ENCODE peak calls at places on chromosomes 2 and 18, in eight cellular contexts. Z is activated CD8-positive, alpha-beta T cell treated with anti-CD3 and anti-CD28 coated beads for 36 hours; L is nephron progenitor cell; H is activated B cell treated with CpG ODN at 0.5 μM for 24 hours; C is heart left ventricle; U is thyroid gland; M is astrocyte of the spinal cord; B is fibroblast of mammary gland. O is an unnamed sample.

GRCh38 chr2:128178650-128179460 is 87.9 kb downstream of the UGGT1 start:
- DNase-seq in Z (peak; percentile 68), L (peak; percentile 54), H (no peak), C (peak; percentile 39), U (peak; percentile 29), M (peak; percentile 68), B (peak; percentile 80), O (peak; percentile 17)

GRCh38 chr2:228369400-228370031 is 188.0 kb upstream of the SPHKAP start:
- DNase-seq in Z (no peak), L (no peak), H (no peak), C (no peak), U (no peak), M (no peak), B (no peak), O (no peak)

GRCh38 chr2:218802595-218802994 is 20.6 kb downstream of the CYP27A1 start:
- DNase-seq in Z (no peak), L (no peak), H (no peak), C (no peak), U (no peak), M (no peak), B (no peak), O (no peak)

GRCh38 chr2:173590278-173590811 is 235.7 kb downstream of the CDCA7 start:
- DNase-seq in Z (no peak), L (no peak), H (no peak), C (peak; percentile 79), U (peak; percentile 97), M (peak; percentile 98), B (peak; percentile 98), O (no peak)

GRCh38 chr2:3827673-3828575 is 124.5 kb downstream of the DCDC2C start:
- DNase-seq in Z (peak; percentile 47), L (peak; percentile 28), H (no peak), C (no peak), U (peak; percentile 22), M (peak; percentile 28), B (peak; percentile 35), O (no peak)

GRCh38 chr2:188813315-188813714 is 160.9 kb upstream of the COL3A1 start:
- DNase-seq in Z (no peak), L (no peak), H (no peak), C (no peak), U (no peak), M (peak; percentile 60), B (peak; percentile 82), O (no peak)

GRCh38 chr2:55165567-55165966 is 66.5 kb downstream of the CLHC1 start:
- DNase-seq in Z (no peak), L (no peak), H (no peak), C (no peak), U (peak; percentile 41), M (peak; percentile 58), B (peak; percentile 62), O (no peak)

GRCh38 chr18:5451130-5451529 is 92.7 kb downstream of the EPB41L3 start:
- DNase-seq in Z (no peak), L (no peak), H (no peak), C (no peak), U (no peak), M (no peak), B (peak; percentile 14), O (no peak)

GRCh38 chr2:65508225-65508624 is 75.8 kb upstream of the SPRED2 start:
- DNase-seq in Z (no peak), L (no peak), H (no peak), C (no peak), U (no peak), M (no peak), B (no peak), O (no peak)

GRCh38 chr2:174666312-174666711 is 68.7 kb upstream of the WIPF1 start:
- DNase-seq in Z (no peak), L (no peak), H (no peak), C (no peak), U (no peak), M (no peak), B (no peak), O (no peak)

GRCh38 chr2:68687018-68687417 is 43.6 kb downstream of the PROKR1 start:
- DNase-seq in Z (no peak), L (no peak), H (no peak), C (no peak), U (no peak), M (no peak), B (no peak), O (no peak)

GRCh38 chr2:79011485-79011884 is 14.0 kb upstream of the REG3G start:
- DNase-seq in Z (no peak), L (no peak), H (no peak), C (no peak), U (no peak), M (no peak), B (no peak), O (no peak)

GRCh38 chr2:18149660-18150246 is 271.3 kb downstream of the KCNS3 start:
- DNase-seq in Z (no peak), L (peak; percentile 10), H (no peak), C (no peak), U (no peak), M (peak; percentile 66), B (peak; percentile 54), O (no peak)

GRCh38 chr18:50573679-50574078 is 13.8 kb downstream of the MAPK4 start:
- DNase-seq in Z (no peak), L (no peak), H (no peak), C (no peak), U (no peak), M (no peak), B (no peak), O (no peak)

GRCh38 chr2:223604231-223604630 is 2.1 kb upstream of the SCG2 start:
- DNase-seq in Z (no peak), L (no peak), H (no peak), C (no peak), U (no peak), M (no peak), B (no peak), O (no peak)

GRCh38 chr2:134671498-134671897 is 47.3 kb downstream of the TMEM163 start:
- DNase-seq in Z (no peak), L (no peak), H (no peak), C (no peak), U (no peak), M (no peak), B (no peak), O (no peak)

GRCh38 chr2:25825238-25825637 is 53.0 kb downstream of the ASXL2 start:
- DNase-seq in Z (peak; percentile 82), L (no peak), H (no peak), C (no peak), U (no peak), M (no peak), B (no peak), O (no peak)

GRCh38 chr2:69952336-69953115 is 8.9 kb downstream of the ASPRV1 start:
- DNase-seq in Z (no peak), L (no peak), H (no peak), C (no peak), U (no peak), M (no peak), B (no peak), O (no peak)
- TF ChIP-seq CTCF in Z (no peak), L (no peak), H (no peak), C (no peak), U (no peak), M (no peak), B (no peak), O (no peak)

GRCh38 chr2:15059870-15060617 is 427.5 kb downstream of the LRATD1 start:
- DNase-seq in Z (no peak), L (no peak), H (no peak), C (no peak), U (no peak), M (no peak), B (no peak), O (no peak)

GRCh38 chr2:15053542-15053941 is 421.0 kb downstream of the LRATD1 start:
- DNase-seq in Z (no peak), L (no peak), H (no peak), C (no peak), U (no peak), M (no peak), B (no peak), O (no peak)

GRCh38 chr2:15061268-15061667 is 428.8 kb downstream of the LRATD1 start:
- DNase-seq in Z (no peak), L (no peak), H (no peak), C (no peak), U (no peak), M (no peak), B (no peak), O (no peak)

GRCh38 chr2:15058628-15059157 is 426.2 kb downstream of the LRATD1 start:
- DNase-seq in Z (no peak), L (no peak), H (no peak), C (no peak), U (no peak), M (no peak), B (no peak), O (no peak)

DNA sequence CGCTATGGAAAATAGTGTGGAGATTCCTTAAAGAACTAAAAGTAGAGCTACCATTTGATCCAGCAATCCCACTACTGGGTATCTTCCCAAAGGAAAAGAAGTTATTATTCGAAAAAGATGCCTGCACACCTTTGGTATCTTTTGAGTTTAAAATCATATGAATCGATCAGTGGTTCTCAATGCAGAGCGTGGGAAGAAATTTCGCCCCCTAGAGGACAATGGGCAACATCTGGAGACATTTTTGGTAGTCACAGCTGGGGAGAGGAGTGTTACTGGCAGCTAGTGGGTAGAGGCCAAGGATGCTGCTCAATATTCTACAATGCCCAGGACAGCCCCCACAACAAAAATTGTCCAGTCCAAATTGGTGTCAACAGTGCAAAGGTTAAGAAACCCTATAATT is 425.5 kb downstream of the LRATD1 start:
- DNase-seq in Z (peak; percentile 33), L (no peak), H (no peak), C (no peak), U (no peak), M (no peak), B (peak; percentile 10), O (no peak)
- TF ChIP-seq CTCF in Z (peak; percentile 53), L (peak; percentile 12), H (no peak), C (peak; percentile 11), U (no peak), M (peak; percentile 35), B (peak; percentile 40), O (peak; percentile 31)

GRCh38 chr2:1839066-1839756 is 94.9 kb upstream of the PXDN start:
- DNase-seq in Z (no peak), L (no peak), H (no peak), C (no peak), U (no peak), M (no peak), B (no peak), O (no peak)

GRCh38 chr2:1838426-1838825 is 94.1 kb upstream of the PXDN start:
- DNase-seq in Z (no peak), L (no peak), H (no peak), C (no peak), U (no peak), M (no peak), B (no peak), O (no peak)

GRCh38 chr2:1841903-1842791 is 97.8 kb upstream of the PXDN start:
- DNase-seq in Z (no peak), L (no peak), H (no peak), C (no peak), U (no peak), M (no peak), B (no peak), O (no peak)

GRCh38 chr2:1841461-1841860 is 97.1 kb upstream of the PXDN start:
- DNase-seq in Z (no peak), L (no peak), H (no peak), C (no peak), U (no peak), M (no peak), B (no peak), O (no peak)

GRCh38 chr2:1840046-1840445 is 95.7 kb upstream of the PXDN start:
- DNase-seq in Z (no peak), L (no peak), H (no peak), C (no peak), U (no peak), M (no peak), B (no peak), O (no peak)
- TF ChIP-seq CTCF in Z (no peak), L (no peak), H (no peak), C (no peak), U (no peak), M (no peak), B (no peak), O (no peak)

GRCh38 chr2:203238711-203239526 is at the start of gene CYP20A1:
- DNase-seq in Z (peak; percentile 98), L (peak; percentile 96), H (peak; percentile 98), C (peak; percentile 96), U (peak; percentile 96), M (peak; percentile 98), B (peak; percentile 92), O (peak; percentile 92)
- TF ChIP-seq CTCF in Z (peak; percentile 17), L (no peak), H (no peak), C (peak; percentile 27), U (peak; percentile 18), M (peak; percentile 48), B (peak; percentile 30), O (peak; percentile 46)

O was measured in progenitor cell of endocrine pancreas.